ENCODE peak calls at places on chromosomes 13 and 19, in eight cellular contexts. V, J, L, K, N, S, Q and I are unnamed samples.

GRCh38 chr13:112032186-112032835 is 34.6 kb upstream of the SOX1 start:
- DNase-seq in V (no peak), J (no peak), L (no peak), K (no peak), N (peak; percentile 46), S (no peak), Q (no peak), I (no peak)

GRCh38 chr19:28700176-28700575 is 512.8 kb downstream of the UQCRFS1 start:
- DNase-seq in V (no peak), J (no peak), L (no peak), K (no peak), N (no peak), S (no peak), Q (no peak), I (no peak)

GRCh38 chr19:3094638-3095374 is 644 bp downstream of the GNA11 start:
- DNase-seq in V (no peak), J (no peak), L (no peak), K (no peak), N (peak; percentile 89), S (no peak), Q (peak; percentile 79), I (peak; percentile 48)

GRCh38 chr13:101473458-101473857 is 21.0 kb downstream of the ITGBL1 start:
- DNase-seq in V (no peak), J (no peak), L (no peak), K (no peak), N (no peak), S (no peak), Q (peak; percentile 67), I (no peak)

GRCh38 chr13:99724633-99725517 is 223.6 kb downstream of the TM9SF2 start:
- DNase-seq in V (no peak), J (no peak), L (no peak), K (no peak), N (no peak), S (no peak), Q (no peak), I (no peak)

GRCh38 chr19:3075605-3076431 is 13.5 kb upstream of the TLE5 start:
- DNase-seq in V (peak; percentile 75), J (no peak), L (peak; percentile 74), K (peak; percentile 83), N (peak; percentile 94), S (no peak), Q (no peak), I (no peak)

GRCh38 chr13:24228852-24229458 is 68.4 kb downstream of the SPATA13 start:
- DNase-seq in V (no peak), J (peak; percentile 72), L (no peak), K (peak; percentile 17), N (no peak), S (peak; percentile 52), Q (no peak), I (no peak)

GRCh38 chr19:33684550-33685303 is 63.0 kb downstream of the CHST8 start:
- DNase-seq in V (no peak), J (no peak), L (no peak), K (no peak), N (peak; percentile 52), S (no peak), Q (peak; percentile 43), I (no peak)

GRCh38 chr13:101065314-101065713 is 351.0 kb downstream of the NALCN start:
- DNase-seq in V (no peak), J (no peak), L (no peak), K (no peak), N (no peak), S (peak; percentile 9), Q (no peak), I (no peak)

GRCh38 chr19:15072930-15073647 is 8.9 kb upstream of the OR1I1 start:
- DNase-seq in V (no peak), J (no peak), L (no peak), K (no peak), N (no peak), S (no peak), Q (no peak), I (no peak)

GRCh38 chr13:44088911-44089851 is 209.5 kb downstream of the LACC1 start:
- DNase-seq in V (no peak), J (no peak), L (no peak), K (no peak), N (no peak), S (no peak), Q (no peak), I (no peak)

GRCh38 chr13:22064854-22065646 is 394.2 kb downstream of the FGF9 start:
- DNase-seq in V (no peak), J (no peak), L (no peak), K (no peak), N (no peak), S (no peak), Q (no peak), I (no peak)

GRCh38 chr13:70814684-70815083 is 706.4 kb upstream of the KLHL1 start:
- DNase-seq in V (no peak), J (no peak), L (no peak), K (no peak), N (no peak), S (no peak), Q (no peak), I (no peak)

GRCh38 chr13:45055198-45055901 is 65.0 kb upstream of the GTF2F2 start:
- DNase-seq in V (peak; percentile 29), J (peak; percentile 22), L (no peak), K (no peak), N (no peak), S (no peak), Q (no peak), I (no peak)

GRCh38 chr19:40165362-40165937 is 25.8 kb upstream of the MAP3K10 start:
- DNase-seq in V (peak; percentile 68), J (peak; percentile 77), L (peak; percentile 36), K (peak; percentile 53), N (no peak), S (peak; percentile 33), Q (peak; percentile 73), I (no peak)

GRCh38 chr13:75566658-75567057 is 17.1 kb downstream of the UCHL3 start:
- DNase-seq in V (no peak), J (peak; percentile 56), L (no peak), K (no peak), N (no peak), S (no peak), Q (no peak), I (no peak)

GRCh38 chr19:49692102-49692599 is 1.2 kb downstream of the CPT1C start:
- DNase-seq in V (no peak), J (no peak), L (no peak), K (no peak), N (no peak), S (no peak), Q (no peak), I (no peak)

GRCh38 chr19:1514986-1515721 is 2.3 kb upstream of the ADAMTSL5 start:
- DNase-seq in V (no peak), J (no peak), L (no peak), K (no peak), N (no peak), S (no peak), Q (no peak), I (no peak)
- H3K4me1 ChIP-seq in V (peaks cover 16% of the 10 kb centered on the region), J (no peaks in the 10 kb centered on the region), L (peaks cover 20% of the 10 kb centered on the region), K (no peaks in the 10 kb centered on the region), N (peaks cover 10% of the 10 kb centered on the region), S (peaks cover 6% of the 10 kb centered on the region), Q (peaks cover 31% of the 10 kb centered on the region), I (no peaks in the 10 kb centered on the region)

GRCh38 chr19:35409191-35409590 is 38.3 kb downstream of the GPR42 start:
- DNase-seq in V (no peak), J (no peak), L (no peak), K (no peak), N (no peak), S (no peak), Q (no peak), I (no peak)
- TF ChIP-seq EP300 in V (no peak), J (no peak), L (no peak), K (no peak), N (no peak), S (no peak), Q (no peak), I (no peak)

DNA sequence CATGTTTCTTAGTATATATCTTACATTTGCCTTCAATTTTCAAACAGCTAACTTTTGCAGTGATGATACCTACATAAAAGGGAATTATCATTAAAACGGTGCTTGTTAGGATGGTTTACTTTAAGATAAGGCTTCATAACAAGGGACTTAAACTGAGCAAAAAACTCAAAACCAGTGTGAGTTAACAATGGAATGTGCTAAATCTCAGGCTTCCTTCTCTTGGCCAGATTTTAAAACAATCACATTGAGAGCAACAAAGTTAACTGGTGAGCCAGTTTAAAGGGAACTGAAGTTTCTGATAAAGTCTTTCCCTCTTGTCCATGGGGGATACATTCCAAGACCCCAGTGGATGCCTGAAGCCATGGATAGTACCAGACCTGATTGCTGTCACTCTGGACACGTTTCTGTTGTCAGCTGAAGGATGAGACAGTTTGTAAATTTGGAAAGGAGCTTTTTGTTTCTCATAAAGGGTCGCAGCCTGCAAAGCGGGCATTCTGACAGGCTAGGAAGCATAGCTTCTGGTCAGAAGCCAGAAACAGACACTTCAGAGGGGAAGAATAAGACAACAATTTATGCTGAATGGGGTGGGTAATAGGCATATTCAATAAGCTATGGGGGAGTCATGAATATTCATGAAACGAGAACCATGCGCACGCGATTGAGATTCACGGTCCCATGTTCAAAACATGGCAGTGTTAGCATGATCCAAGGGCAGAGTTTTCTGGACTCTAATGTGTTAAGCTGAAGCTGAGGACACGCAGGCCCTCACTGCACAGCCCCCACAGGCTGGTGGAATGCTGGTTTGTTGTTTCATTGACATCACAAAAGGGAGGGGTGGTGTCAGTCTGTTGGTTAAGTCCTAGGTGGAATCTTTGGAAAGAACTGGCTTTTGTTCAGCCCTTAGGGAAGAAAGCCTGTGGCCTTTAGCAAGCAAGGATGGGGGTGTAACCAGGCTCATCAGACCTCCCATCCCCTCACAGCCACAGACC is 150.6 kb upstream of the RNF113B start:
- DNase-seq in V (no peak), J (no peak), L (no peak), K (no peak), N (no peak), S (no peak), Q (no peak), I (no peak)
- H3K4me1 ChIP-seq in V (peaks cover 14% of the 10 kb centered on the region), J (no peaks in the 10 kb centered on the region), L (no peaks in the 10 kb centered on the region), K (no peaks in the 10 kb centered on the region), N (peaks cover 4% of the 10 kb centered on the region), S (no peaks in the 10 kb centered on the region), Q (peaks cover 21% of the 10 kb centered on the region), I (peaks cover 6% of the 10 kb centered on the region)

GRCh38 chr13:63081400-63082014 is 1665.9 kb upstream of the PCDH20 start:
- DNase-seq in V (no peak), J (no peak), L (no peak), K (no peak), N (no peak), S (no peak), Q (no peak), I (no peak)

GRCh38 chr13:63088226-63088625 is 1672.6 kb upstream of the PCDH20 start:
- DNase-seq in V (no peak), J (no peak), L (no peak), K (no peak), N (no peak), S (no peak), Q (no peak), I (no peak)

GRCh38 chr13:63085851-63086250 is 1670.2 kb upstream of the PCDH20 start:
- DNase-seq in V (no peak), J (no peak), L (no peak), K (no peak), N (no peak), S (no peak), Q (no peak), I (no peak)

DNA sequence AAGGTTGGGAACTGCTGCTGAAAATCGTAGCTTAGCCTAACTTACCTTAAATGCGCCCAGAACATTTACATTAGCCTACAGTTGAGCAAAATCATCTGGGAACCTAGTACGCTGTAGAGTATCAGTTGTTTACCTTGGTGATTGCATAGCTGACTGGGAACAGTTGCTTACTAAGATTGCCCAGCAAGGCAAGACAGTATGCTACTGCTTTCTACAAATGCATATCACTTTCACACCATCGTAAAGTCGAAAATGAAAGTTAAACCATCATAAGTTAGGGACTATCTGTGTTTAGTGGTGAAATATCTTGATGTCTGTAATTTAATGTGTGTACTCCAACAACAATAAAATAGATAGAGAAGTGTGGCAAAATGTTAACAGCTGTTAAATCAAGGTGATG is 1670.6 kb upstream of the PCDH20 start:
- DNase-seq in V (no peak), J (no peak), L (no peak), K (no peak), N (no peak), S (no peak), Q (no peak), I (no peak)
- TF ChIP-seq EP300 in V (no peak), J (no peak), L (no peak), K (no peak), N (no peak), S (no peak), Q (no peak), I (no peak)